ENCODE peak calls at places on chromosome 1, in five cellular contexts. U, Z, I, F and E are unnamed samples.

GRCh38 chr1:178271471-178271870 is 177.6 kb downstream of the RASAL2 start:
- DNase-seq in U (no peak), Z (no peak), I (no peak), F (no peak), E (no peak)

GRCh38 chr1:86708923-86709322 is 4.5 kb downstream of the SH3GLB1 start:
- DNase-seq in U (no peak), Z (no peak), I (no peak), F (no peak), E (no peak)

GRCh38 chr1:204367956-204368355 is 8.2 kb upstream of the PLEKHA6 start:
- DNase-seq in U (no peak), Z (no peak), I (no peak), F (no peak), E (no peak)

GRCh38 chr1:235441159-235441685 is 63.0 kb downstream of the B3GALNT2 start:
- DNase-seq in U (no peak), Z (no peak), I (no peak), F (no peak), E (no peak)

GRCh38 chr1:101299166-101299565 is 62.3 kb downstream of the S1PR1 start:
- DNase-seq in U (no peak), Z (no peak), I (no peak), F (no peak), E (no peak)

GRCh38 chr1:18954270-18955071 is 2.0 kb downstream of the IFFO2 start:
- DNase-seq in U (no peak), Z (no peak), I (no peak), F (no peak), E (no peak)

GRCh38 chr1:1431845-1432565 is 3.5 kb upstream of the VWA1 start:
- DNase-seq in U (no peak), Z (peak; percentile 70), I (peak; percentile 87), F (no peak), E (no peak)

GRCh38 chr1:55287732-55288131 is 72.6 kb upstream of the USP24 start:
- DNase-seq in U (no peak), Z (no peak), I (no peak), F (no peak), E (no peak)

GRCh38 chr1:235933483-235934116 is 66.9 kb upstream of the LYST start:
- DNase-seq in U (no peak), Z (no peak), I (no peak), F (no peak), E (no peak)

GRCh38 chr1:174191255-174191906 is 32.1 kb downstream of the RABGAP1L start:
- DNase-seq in U (no peak), Z (no peak), I (no peak), F (no peak), E (no peak)

GRCh38 chr1:161013104-161013590 is 7.8 kb downstream of the F11R start:
- DNase-seq in U (no peak), Z (no peak), I (no peak), F (no peak), E (no peak)

GRCh38 chr1:227893696-227894305 is 53.9 kb downstream of the WNT9A start:
- DNase-seq in U (no peak), Z (peak; percentile 33), I (no peak), F (no peak), E (no peak)

GRCh38 chr1:100440075-100440809 is 87.9 kb downstream of the CDC14A start:
- DNase-seq in U (no peak), Z (no peak), I (peak; percentile 2), F (no peak), E (no peak)

GRCh38 chr1:51517361-51518032 is 1.6 kb downstream of the EPS15 start:
- DNase-seq in U (no peak), Z (no peak), I (no peak), F (no peak), E (no peak)

GRCh38 chr1:223271085-223271781 is 92.7 kb downstream of the SUSD4 start:
- DNase-seq in U (no peak), Z (no peak), I (no peak), F (no peak), E (no peak)

GRCh38 chr1:15501208-15502032 is 22.6 kb downstream of the CASP9 start:
- DNase-seq in U (peak; percentile 39), Z (peak; percentile 90), I (peak; percentile 55), F (no peak), E (peak; percentile 84)

GRCh38 chr1:192589813-192590212 is 14.2 kb downstream of the RGS1 start:
- DNase-seq in U (no peak), Z (no peak), I (no peak), F (no peak), E (no peak)

GRCh38 chr1:19336543-19336942 is 24.4 kb downstream of the SLC66A1 start:
- DNase-seq in U (no peak), Z (no peak), I (no peak), F (no peak), E (no peak)

GRCh38 chr1:91803847-91804545 is 82.0 kb downstream of the TGFBR3 start:
- DNase-seq in U (no peak), Z (no peak), I (no peak), F (peak; percentile 95), E (no peak)

GRCh38 chr1:159652506-159652905 is 61.9 kb downstream of the CRP start:
- DNase-seq in U (no peak), Z (no peak), I (no peak), F (no peak), E (no peak)

GRCh38 chr1:228527596-228527995 is 40.4 kb downstream of the RNF187 start:
- DNase-seq in U (no peak), Z (no peak), I (no peak), F (no peak), E (no peak)

GRCh38 chr1:184753608-184754478 is 815 bp downstream of the EDEM3 start:
- DNase-seq in U (no peak), Z (no peak), I (peak; percentile 16), F (no peak), E (peak; percentile 60)

GRCh38 chr1:184754479-184755225 is at the start of gene EDEM3:
- DNase-seq in U (peak; percentile 100), Z (peak; percentile 93), I (peak; percentile 98), F (peak; percentile 97), E (peak; percentile 99)

GRCh38 chr1:184753093-184753492 is 1.6 kb downstream of the EDEM3 start:
- DNase-seq in U (no peak), Z (no peak), I (no peak), F (no peak), E (no peak)

GRCh38 chr1:184757406-184757805 is 2.7 kb upstream of the EDEM3 start:
- DNase-seq in U (no peak), Z (no peak), I (no peak), F (no peak), E (no peak)

GRCh38 chr1:184755226-184756065 is 788 bp upstream of the EDEM3 start:
- DNase-seq in U (no peak), Z (no peak), I (no peak), F (no peak), E (peak; percentile 22)
- TF ChIP-seq SUZ12 in U (no peak), Z (no peak), I (no peak), F (no peak), E (no peak)

DNA sequence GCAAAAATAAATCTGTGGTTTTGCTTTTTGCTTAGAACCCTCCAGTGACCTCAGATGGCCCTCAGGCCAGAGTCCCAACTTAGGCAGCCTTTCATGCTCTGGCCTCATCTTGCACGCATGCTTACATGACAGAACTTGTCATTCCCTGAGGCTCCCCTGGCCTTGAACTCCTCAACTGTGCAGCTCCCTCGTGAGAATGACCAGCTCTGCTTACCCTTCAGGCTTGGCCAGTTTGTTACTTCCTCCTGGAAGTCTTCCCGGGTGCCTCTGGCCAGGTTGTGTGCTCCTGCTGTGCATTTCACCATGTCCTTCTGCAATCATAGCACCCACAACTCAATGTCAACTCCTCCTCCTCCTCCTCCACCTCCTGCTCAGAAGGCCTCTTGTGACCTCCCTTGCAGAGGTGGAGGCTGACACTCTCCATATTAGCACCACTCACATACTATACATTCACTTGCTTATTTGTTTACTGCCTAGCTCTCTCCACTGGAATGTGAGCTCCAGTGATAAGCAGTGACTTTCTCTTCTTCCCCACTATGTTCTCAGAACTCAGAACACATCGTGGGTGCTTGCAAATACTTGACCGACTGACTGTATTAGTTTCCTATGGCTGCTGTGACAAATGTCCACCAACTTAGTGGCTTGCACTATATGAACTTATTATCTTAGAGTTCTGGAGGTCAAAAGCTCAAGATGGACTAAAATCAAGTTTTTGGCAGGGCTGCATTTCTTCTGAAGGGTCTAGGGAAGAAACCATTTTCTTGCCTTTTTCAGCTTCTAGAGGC is 41.9 kb downstream of the RCSD1 start:
- DNase-seq in U (no peak), Z (no peak), I (no peak), F (no peak), E (no peak)
- TF ChIP-seq SUZ12 in U (no peak), Z (no peak), I (no peak), F (no peak), E (no peak)

DNA sequence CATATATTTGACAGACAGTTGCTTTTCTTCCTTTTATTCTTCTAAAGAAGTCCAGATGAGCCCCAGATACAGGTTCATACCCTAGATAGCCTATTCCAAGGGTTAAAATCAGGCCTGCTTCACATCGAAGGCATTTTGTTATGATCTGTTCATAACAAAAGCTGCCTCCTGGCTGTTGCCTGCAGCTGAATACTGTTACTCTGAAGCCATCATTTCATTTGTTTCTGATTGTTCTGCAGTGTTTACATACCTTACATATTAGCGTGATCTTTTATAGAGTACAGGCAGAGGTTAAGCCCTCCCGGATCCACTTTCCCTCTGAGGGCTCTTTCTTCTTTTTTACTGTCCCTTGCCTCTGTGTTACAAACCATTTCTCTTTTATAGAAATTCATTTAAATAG is 219.0 kb upstream of the HOOK1 start:
- DNase-seq in U (no peak), Z (no peak), I (no peak), F (no peak), E (no peak)
- TF ChIP-seq SUZ12 in U (no peak), Z (no peak), I (no peak), F (no peak), E (no peak)

GRCh38 chr1:226308166-226308722 is 720 bp downstream of the LIN9 start:
- DNase-seq in U (no peak), Z (no peak), I (no peak), F (no peak), E (peak; percentile 66)
- TF ChIP-seq SUZ12 in U (no peak), Z (no peak), I (no peak), F (no peak), E (no peak)

GRCh38 chr1:149967041-149967440 is 30.4 kb upstream of the MTMR11 start:
- DNase-seq in U (no peak), Z (no peak), I (no peak), F (no peak), E (no peak)
- TF ChIP-seq SUZ12 in U (no peak), Z (no peak), I (no peak), F (no peak), E (no peak)

DNA sequence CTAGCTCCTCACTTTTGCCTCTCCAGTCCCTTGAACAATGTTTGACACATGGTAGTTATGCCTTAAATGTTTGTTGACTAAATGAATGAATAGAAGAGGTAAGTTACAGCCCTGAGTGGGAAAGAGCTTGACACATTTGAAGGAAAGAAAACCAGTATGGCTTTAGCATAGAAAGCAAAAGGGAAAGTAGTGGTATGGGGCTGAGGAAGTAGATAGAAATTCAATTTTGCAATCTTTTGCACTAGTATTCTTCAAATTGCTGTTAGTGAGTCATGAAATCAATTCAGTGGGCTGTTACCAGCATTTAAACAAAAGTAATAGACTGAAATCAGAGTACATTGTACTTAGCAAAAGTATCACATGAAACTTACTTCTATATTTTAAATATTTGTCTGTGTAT is 21.1 kb downstream of the PLA2G4A start:
- DNase-seq in U (no peak), Z (no peak), I (no peak), F (no peak), E (no peak)
- TF ChIP-seq SUZ12 in U (no peak), Z (no peak), I (no peak), F (no peak), E (no peak)